ENCODE peak calls at places on chromosomes 7 and 10, in seven cellular contexts. S is sigmoid colon, H is tibial nerve, R is GM12878, O is left ventricle myocardium inferior, W is psoas muscle, K is lower lobe of right lung. V is an unnamed sample.

GRCh38 chr10:43235070-43235900 is 31.6 kb downstream of the RASGEF1A start:
- DNase-seq in S (peak), H (no peak), R (no peak), O (peak), W (peak), K (peak), V (peak)

GRCh38 chr7:108415821-108416536 is 40.3 kb downstream of the NRCAM start:
- DNase-seq in S (no peak), H (no peak), R (peak), O (no peak), W (no peak), K (no peak), V (no peak)

GRCh38 chr7:128957613-128958012 is 19.9 kb downstream of the IRF5 start:
- DNase-seq in S (no peak), H (no peak), R (no peak), O (no peak), W (no peak), K (no peak), V (no peak)

GRCh38 chr10:46551701-46552525 is 4.5 kb downstream of the GPRIN2 start:
- DNase-seq in S (peak), H (peak), R (no peak), O (peak), W (peak), K (peak), V (peak)

GRCh38 chr10:78358982-78359381 is 325.3 kb downstream of the RPS24 start:
- DNase-seq in S (no peak), H (no peak), R (no peak), O (no peak), W (no peak), K (no peak), V (no peak)

GRCh38 chr10:49844775-49845561 is 82.8 kb upstream of the OGDHL start:
- DNase-seq in S (no peak), H (no peak), R (no peak), O (no peak), W (no peak), K (no peak), V (no peak)

GRCh38 chr7:101953248-101953819 is 135.9 kb downstream of the CUX1 start:
- DNase-seq in S (peak), H (no peak), R (peak), O (no peak), W (peak), K (no peak), V (no peak)

GRCh38 chr7:155422151-155422550 is 35.8 kb upstream of the EN2 start:
- DNase-seq in S (no peak), H (no peak), R (no peak), O (no peak), W (no peak), K (no peak), V (no peak)

GRCh38 chr10:22259280-22259679 is 41.5 kb upstream of the EBLN1 start:
- DNase-seq in S (no peak), H (no peak), R (no peak), O (no peak), W (no peak), K (no peak), V (no peak)

GRCh38 chr7:146115665-146116451 is 743 bp upstream of the CNTNAP2 start:
- DNase-seq in S (no peak), H (no peak), R (no peak), O (peak), W (peak), K (peak), V (no peak)

GRCh38 chr7:155796381-155797261 is 15.6 kb downstream of the SHH start:
- DNase-seq in S (no peak), H (peak), R (no peak), O (peak), W (peak), K (peak), V (peak)

GRCh38 chr7:106613861-106614560 is 46.9 kb downstream of the CCDC71L start:
- DNase-seq in S (no peak), H (no peak), R (no peak), O (no peak), W (no peak), K (no peak), V (no peak)

GRCh38 chr10:45439365-45439764 is 65.3 kb downstream of the ALOX5 start:
- DNase-seq in S (no peak), H (no peak), R (no peak), O (no peak), W (no peak), K (no peak), V (no peak)

GRCh38 chr7:7662527-7662926 is 22.0 kb downstream of the UMAD1 start:
- DNase-seq in S (no peak), H (no peak), R (no peak), O (no peak), W (no peak), K (no peak), V (no peak)

GRCh38 chr7:105932835-105933477 is 30.1 kb upstream of the CDHR3 start:
- DNase-seq in S (peak), H (peak), R (no peak), O (no peak), W (no peak), K (no peak), V (no peak)

GRCh38 chr10:86188796-86189558 is 177.6 kb downstream of the GRID1 start:
- DNase-seq in S (no peak), H (no peak), R (no peak), O (no peak), W (no peak), K (no peak), V (peak)

DNA sequence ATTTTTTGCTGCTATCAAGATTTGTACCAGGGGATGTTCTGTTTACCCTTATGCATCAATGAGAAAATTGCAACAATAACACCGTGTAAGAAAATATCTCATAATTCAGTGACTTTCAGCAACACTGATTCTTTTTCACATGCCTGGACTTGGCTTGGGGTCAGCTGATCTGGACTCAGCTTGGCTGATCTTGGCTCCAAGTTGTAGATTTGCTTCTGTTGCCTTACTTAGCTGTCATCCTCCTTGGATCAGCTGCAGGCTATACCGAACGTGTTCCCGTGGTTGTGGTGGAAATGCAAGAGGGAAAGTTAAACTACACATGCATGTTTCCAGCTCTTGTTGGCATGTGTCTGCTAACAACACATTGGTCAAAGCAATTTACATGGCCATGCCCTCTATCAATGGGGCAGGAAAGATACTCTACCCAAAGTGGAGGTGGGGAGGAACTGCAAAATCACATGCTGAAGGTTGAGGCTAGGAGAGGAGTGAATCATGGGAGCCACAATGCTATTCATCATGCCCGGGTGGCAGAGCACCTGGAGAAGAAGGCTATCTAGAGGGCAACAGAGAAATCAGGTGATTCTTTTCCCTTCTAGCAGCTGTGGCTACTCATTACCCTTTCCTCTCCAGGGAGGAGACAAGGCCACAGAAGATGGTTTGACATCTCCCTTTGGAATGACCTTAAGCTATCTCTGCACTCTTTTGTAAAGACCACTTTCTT is 1276.3 kb upstream of the AUTS2 start:
- DNase-seq in S (no peak), H (peak), R (no peak), O (no peak), W (no peak), K (no peak), V (no peak)
- H3K4me3 ChIP-seq in S (no peak), H (no peak), R (no peak), O (no peak), W (no peak), K (no peak), V (no peak)

DNA sequence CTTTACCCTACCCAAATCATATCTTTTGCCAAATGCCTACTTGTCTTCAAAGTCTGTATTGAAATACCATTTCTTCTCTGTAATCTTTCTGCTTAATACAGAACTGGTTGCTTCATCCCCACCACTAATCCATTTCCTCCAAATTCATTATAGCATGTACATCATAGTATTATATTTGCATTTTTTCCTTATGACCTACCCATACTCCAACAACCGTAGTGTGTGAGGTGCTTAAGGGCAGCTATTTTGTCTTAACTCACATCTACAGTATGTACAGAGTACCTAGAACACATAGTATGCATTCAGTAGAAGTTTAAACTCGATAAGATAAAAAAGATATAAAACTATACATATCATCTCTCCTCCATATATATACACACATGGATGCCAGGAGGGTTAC is 23.7 kb downstream of the ACSL5 start:
- DNase-seq in S (no peak), H (no peak), R (no peak), O (no peak), W (no peak), K (no peak), V (no peak)
- H3K27ac ChIP-seq in S (no peak), H (no peak), R (no peak), O (no peak), W (no peak), K (no peak), V (no peak)

GRCh38 chr7:92362131-92362530 is 85.2 kb upstream of the GATAD1 start:
- DNase-seq in S (no peak), H (no peak), R (no peak), O (no peak), W (no peak), K (no peak), V (no peak)

GRCh38 chr7:92354214-92354613 is 93.1 kb upstream of the GATAD1 start:
- DNase-seq in S (no peak), H (no peak), R (no peak), O (no peak), W (no peak), K (no peak), V (no peak)

GRCh38 chr7:92360387-92360786 is 86.9 kb upstream of the GATAD1 start:
- DNase-seq in S (no peak), H (no peak), R (no peak), O (no peak), W (no peak), K (no peak), V (no peak)

GRCh38 chr7:92357260-92357659 is 90.0 kb upstream of the GATAD1 start:
- DNase-seq in S (no peak), H (no peak), R (no peak), O (no peak), W (no peak), K (no peak), V (no peak)

DNA sequence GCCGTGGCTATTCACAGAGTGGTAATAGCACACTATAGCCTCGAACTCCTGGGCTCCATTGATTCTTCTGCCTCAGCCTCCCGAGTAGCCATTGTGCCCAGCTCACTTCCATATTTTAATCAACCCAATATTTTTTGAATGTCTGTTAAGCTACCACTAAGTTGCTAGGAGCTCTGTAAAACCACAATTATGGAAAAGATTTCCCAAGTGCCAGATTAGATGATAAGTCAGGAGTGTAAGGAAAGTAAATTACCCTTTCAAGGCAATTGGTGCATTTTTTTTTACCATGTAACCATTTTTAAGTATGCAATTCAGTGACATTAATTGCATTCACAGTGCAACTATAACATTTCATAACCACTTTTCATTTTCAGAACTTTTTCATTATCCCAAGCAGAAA is 87.5 kb upstream of the GATAD1 start:
- DNase-seq in S (no peak), H (no peak), R (no peak), O (no peak), W (no peak), K (no peak), V (no peak)
- H3K4me3 ChIP-seq in S (no peak), H (no peak), R (no peak), O (no peak), W (no peak), K (no peak), V (no peak)

GRCh38 chr7:116561697-116562483 is 37.1 kb downstream of the CAV1 start:
- DNase-seq in S (no peak), H (no peak), R (no peak), O (no peak), W (peak), K (no peak), V (peak)

GRCh38 chr7:116562529-116563121 is 37.8 kb downstream of the CAV1 start:
- DNase-seq in S (no peak), H (no peak), R (no peak), O (no peak), W (no peak), K (no peak), V (no peak)

GRCh38 chr7:116557066-116557585 is 32.3 kb downstream of the CAV1 start:
- DNase-seq in S (no peak), H (no peak), R (no peak), O (no peak), W (no peak), K (no peak), V (no peak)

GRCh38 chr7:116557901-116558300 is 33.1 kb downstream of the CAV1 start:
- DNase-seq in S (no peak), H (no peak), R (no peak), O (no peak), W (no peak), K (no peak), V (no peak)

DNA sequence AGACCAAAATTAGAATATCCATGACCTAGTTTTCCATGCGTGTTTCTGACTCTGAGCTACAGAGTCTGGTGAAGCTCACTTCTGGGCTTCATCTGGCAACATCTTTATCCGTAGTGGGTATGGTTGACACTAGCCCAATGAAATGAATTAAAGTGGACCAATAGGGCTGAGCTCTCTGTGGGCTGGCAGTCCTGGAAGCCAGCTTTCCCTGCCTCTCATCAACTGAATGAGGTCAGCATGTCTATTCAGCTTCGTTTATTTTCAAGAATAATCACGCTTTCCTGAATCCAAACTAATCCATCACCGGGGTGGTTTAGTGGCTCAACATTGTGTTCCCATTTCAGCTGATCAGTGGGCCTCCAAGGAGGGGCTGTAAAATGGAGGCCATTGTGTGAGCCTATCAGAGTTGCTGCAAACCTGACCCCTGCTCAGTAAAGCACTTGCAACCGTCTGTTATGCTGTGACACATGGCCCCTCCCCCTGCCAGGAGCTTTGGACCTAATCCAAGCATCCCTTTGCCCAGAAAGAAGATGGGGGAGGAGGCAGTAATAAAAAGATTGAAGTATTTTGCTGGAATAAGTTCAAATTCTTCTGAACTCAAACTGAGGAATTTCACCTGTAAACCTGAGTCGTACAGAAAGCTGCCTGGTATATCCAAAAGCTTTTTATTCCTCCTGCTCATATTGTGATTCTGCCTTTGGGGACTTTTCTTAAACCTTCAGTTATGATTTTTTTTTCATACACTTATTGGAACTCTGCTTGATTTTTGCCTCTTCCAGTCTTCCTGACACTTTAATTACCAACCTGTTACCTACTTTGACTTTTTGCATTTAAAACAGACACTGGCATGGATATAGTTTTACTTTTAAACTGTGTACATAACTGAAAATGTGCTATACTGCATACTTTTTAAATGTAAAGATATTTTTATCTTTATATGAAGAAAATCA is 35.5 kb downstream of the CAV1 start:
- DNase-seq in S (peak), H (no peak), R (no peak), O (peak), W (no peak), K (no peak), V (no peak)
- H3K27ac ChIP-seq in S (peak), H (peak), R (no peak), O (peak), W (no peak), K (no peak), V (peak)

GRCh38 chr10:102284531-102284930 is 39.2 kb downstream of the GBF1 start:
- DNase-seq in S (no peak), H (no peak), R (no peak), O (no peak), W (no peak), K (no peak), V (no peak)
- H3K4me3 ChIP-seq in S (no peak), H (no peak), R (no peak), O (no peak), W (no peak), K (no peak), V (no peak)

DNA sequence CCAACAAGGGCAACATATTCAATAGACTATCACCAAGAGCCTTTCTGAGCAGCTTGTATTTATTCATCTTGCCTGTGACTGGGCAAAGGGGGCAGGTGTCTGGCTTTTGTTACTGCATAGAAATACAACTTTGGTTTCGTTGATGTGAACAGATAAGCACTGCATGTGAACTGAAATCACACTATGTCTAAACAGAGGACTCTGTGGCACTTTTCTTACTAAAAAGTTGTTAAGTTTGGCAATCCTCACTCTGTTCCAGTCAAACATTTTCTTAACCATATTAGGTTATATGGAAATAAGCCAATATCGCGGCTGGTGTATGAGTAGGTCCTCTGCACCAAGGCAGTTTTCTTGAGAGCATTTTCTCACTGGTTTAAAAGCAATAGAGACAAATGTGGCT is 48.5 kb downstream of the CALD1 start:
- DNase-seq in S (peak), H (no peak), R (no peak), O (no peak), W (no peak), K (no peak), V (peak)
- H3K27ac ChIP-seq in S (peak), H (peak), R (no peak), O (peak), W (no peak), K (no peak), V (peak)

GRCh38 chr10:89363766-89364407 is 14.0 kb upstream of the IFIT1B start:
- DNase-seq in S (no peak), H (no peak), R (peak), O (no peak), W (no peak), K (no peak), V (no peak)
- H3K4me3 ChIP-seq in S (no peak), H (no peak), R (no peak), O (no peak), W (no peak), K (no peak), V (no peak)

GRCh38 chr7:158863611-158864506 is 7.5 kb downstream of the DYNC2I1 start:
- DNase-seq in S (peak), H (peak), R (peak), O (peak), W (peak), K (peak), V (peak)
- H3K27ac ChIP-seq in S (peak), H (peak), R (peak), O (peak), W (peak), K (peak), V (peak)